ENCODE peak calls at places on chromosomes 5 and 9, in nine cellular contexts. One of them, this sample, is unnamed.

GRCh38 chr9:121505903-121506640 is 6.4 kb upstream of the GGTA1 start:
- DNase-seq in GM13976: no peak
- DNase-seq in lower leg skin: no peak
- DNase-seq in neural crest cell: no peak
- DNase-seq in mammary epithelial cell: no peak
- DNase-seq in Peyer's patch: no peak
- DNase-seq in psoas muscle: no peak
- DNase-seq in PC-9: no peak
- DNase-seq in CD8-positive, alpha-beta T cell: no peak
- DNase-seq in this sample: peak

GRCh38 chr5:85293139-85293785 is 908.6 kb upstream of the EDIL3 start:
- DNase-seq in lower leg skin: no peak
- DNase-seq in GM13976: no peak
- DNase-seq in PC-9: no peak
- DNase-seq in CD8-positive, alpha-beta T cell: no peak
- DNase-seq in neural crest cell: no peak
- DNase-seq in psoas muscle: no peak
- DNase-seq in Peyer's patch: no peak
- DNase-seq in mammary epithelial cell: peak
- DNase-seq in this sample: no peak

GRCh38 chr9:72675586-72675985 is 154.2 kb downstream of the TMC1 start:
- DNase-seq in mammary epithelial cell: peak
- DNase-seq in neural crest cell: no peak
- DNase-seq in psoas muscle: no peak
- DNase-seq in Peyer's patch: no peak
- DNase-seq in lower leg skin: no peak
- DNase-seq in GM13976: no peak
- DNase-seq in CD8-positive, alpha-beta T cell: no peak
- DNase-seq in PC-9: peak
- DNase-seq in this sample: no peak

GRCh38 chr5:113381791-113382190 is 53.0 kb downstream of the TSSK1B start:
- DNase-seq in CD8-positive, alpha-beta T cell: no peak
- DNase-seq in lower leg skin: no peak
- DNase-seq in Peyer's patch: no peak
- DNase-seq in GM13976: no peak
- DNase-seq in mammary epithelial cell: no peak
- DNase-seq in PC-9: no peak
- DNase-seq in psoas muscle: no peak
- DNase-seq in neural crest cell: no peak
- DNase-seq in this sample: no peak

GRCh38 chr9:116318463-116319271 is 165.1 kb downstream of the PAPPA start:
- DNase-seq in mammary epithelial cell: no peak
- DNase-seq in psoas muscle: peak
- DNase-seq in neural crest cell: no peak
- DNase-seq in PC-9: no peak
- DNase-seq in GM13976: no peak
- DNase-seq in CD8-positive, alpha-beta T cell: no peak
- DNase-seq in Peyer's patch: no peak
- DNase-seq in lower leg skin: peak
- DNase-seq in this sample: no peak

GRCh38 chr5:163571755-163572154 is 66.3 kb downstream of the MAT2B start:
- DNase-seq in lower leg skin: no peak
- DNase-seq in mammary epithelial cell: peak
- DNase-seq in psoas muscle: no peak
- DNase-seq in neural crest cell: no peak
- DNase-seq in Peyer's patch: no peak
- DNase-seq in PC-9: peak
- DNase-seq in GM13976: no peak
- DNase-seq in CD8-positive, alpha-beta T cell: no peak
- DNase-seq in this sample: no peak

GRCh38 chr9:125258160-125258559 is 3.5 kb upstream of the GAPVD1 start:
- DNase-seq in lower leg skin: no peak
- DNase-seq in neural crest cell: no peak
- DNase-seq in psoas muscle: no peak
- DNase-seq in PC-9: no peak
- DNase-seq in GM13976: no peak
- DNase-seq in Peyer's patch: no peak
- DNase-seq in CD8-positive, alpha-beta T cell: no peak
- DNase-seq in mammary epithelial cell: no peak
- DNase-seq in this sample: no peak

GRCh38 chr9:3903273-3903672 is 377.5 kb upstream of the RFX3 start:
- DNase-seq in PC-9: no peak
- DNase-seq in CD8-positive, alpha-beta T cell: no peak
- DNase-seq in lower leg skin: no peak
- DNase-seq in neural crest cell: no peak
- DNase-seq in mammary epithelial cell: no peak
- DNase-seq in Peyer's patch: peak
- DNase-seq in GM13976: no peak
- DNase-seq in psoas muscle: no peak
- DNase-seq in this sample: no peak

GRCh38 chr5:150780180-150780692 is 1.7 kb downstream of the SMIM3 start:
- DNase-seq in psoas muscle: peak
- DNase-seq in GM13976: peak
- DNase-seq in neural crest cell: no peak
- DNase-seq in CD8-positive, alpha-beta T cell: no peak
- DNase-seq in PC-9: no peak
- DNase-seq in lower leg skin: no peak
- DNase-seq in mammary epithelial cell: peak
- DNase-seq in Peyer's patch: peak
- DNase-seq in this sample: no peak

GRCh38 chr5:159453209-159453608 is 122.9 kb upstream of the IL12B start:
- DNase-seq in lower leg skin: no peak
- DNase-seq in GM13976: no peak
- DNase-seq in psoas muscle: no peak
- DNase-seq in CD8-positive, alpha-beta T cell: no peak
- DNase-seq in neural crest cell: no peak
- DNase-seq in Peyer's patch: no peak
- DNase-seq in PC-9: no peak
- DNase-seq in mammary epithelial cell: no peak
- DNase-seq in this sample: no peak

GRCh38 chr5:172010278-172010677 is 3.8 kb upstream of the FBXW11 start:
- DNase-seq in neural crest cell: no peak
- DNase-seq in Peyer's patch: no peak
- DNase-seq in PC-9: no peak
- DNase-seq in lower leg skin: no peak
- DNase-seq in CD8-positive, alpha-beta T cell: no peak
- DNase-seq in GM13976: no peak
- DNase-seq in psoas muscle: no peak
- DNase-seq in mammary epithelial cell: peak
- DNase-seq in this sample: no peak

GRCh38 chr5:39100851-39101396 is 26.7 kb upstream of the RICTOR start:
- DNase-seq in GM13976: no peak
- DNase-seq in PC-9: peak
- DNase-seq in neural crest cell: no peak
- DNase-seq in Peyer's patch: no peak
- DNase-seq in mammary epithelial cell: peak
- DNase-seq in CD8-positive, alpha-beta T cell: no peak
- DNase-seq in psoas muscle: no peak
- DNase-seq in lower leg skin: no peak
- DNase-seq in this sample: no peak

GRCh38 chr9:121640076-121640475 is 11.4 kb upstream of the DAB2IP start:
- DNase-seq in CD8-positive, alpha-beta T cell: peak
- DNase-seq in GM13976: peak
- DNase-seq in PC-9: peak
- DNase-seq in Peyer's patch: peak
- DNase-seq in mammary epithelial cell: no peak
- DNase-seq in psoas muscle: peak
- DNase-seq in lower leg skin: no peak
- DNase-seq in neural crest cell: peak
- DNase-seq in this sample: no peak

GRCh38 chr9:112819635-112820496 is 69.3 kb downstream of the SNX30 start:
- DNase-seq in mammary epithelial cell: peak
- DNase-seq in psoas muscle: peak
- DNase-seq in PC-9: peak
- DNase-seq in GM13976: peak
- DNase-seq in lower leg skin: no peak
- DNase-seq in Peyer's patch: no peak
- DNase-seq in CD8-positive, alpha-beta T cell: no peak
- DNase-seq in neural crest cell: peak
- DNase-seq in this sample: no peak

GRCh38 chr9:111913159-111913558 is 16.5 kb downstream of the UGCG start:
- DNase-seq in psoas muscle: no peak
- DNase-seq in lower leg skin: no peak
- DNase-seq in mammary epithelial cell: no peak
- DNase-seq in GM13976: no peak
- DNase-seq in PC-9: no peak
- DNase-seq in CD8-positive, alpha-beta T cell: no peak
- DNase-seq in neural crest cell: no peak
- DNase-seq in Peyer's patch: no peak
- DNase-seq in this sample: no peak

GRCh38 chr5:9348296-9348996 is 197.4 kb downstream of the SEMA5A start:
- DNase-seq in PC-9: no peak
- DNase-seq in CD8-positive, alpha-beta T cell: no peak
- DNase-seq in lower leg skin: no peak
- DNase-seq in Peyer's patch: peak
- DNase-seq in mammary epithelial cell: peak
- DNase-seq in neural crest cell: no peak
- DNase-seq in psoas muscle: no peak
- DNase-seq in GM13976: no peak
- DNase-seq in this sample: no peak

GRCh38 chr9:101388507-101388993 is 3.7 kb upstream of the BAAT start:
- DNase-seq in GM13976: no peak
- DNase-seq in lower leg skin: no peak
- DNase-seq in CD8-positive, alpha-beta T cell: no peak
- DNase-seq in Peyer's patch: no peak
- DNase-seq in psoas muscle: no peak
- DNase-seq in neural crest cell: no peak
- DNase-seq in PC-9: no peak
- DNase-seq in mammary epithelial cell: no peak
- DNase-seq in this sample: no peak
- TF ChIP-seq CTCF in GM13976: no peak
- TF ChIP-seq CTCF in lower leg skin: no peak
- TF ChIP-seq CTCF in CD8-positive, alpha-beta T cell: no peak
- TF ChIP-seq CTCF in Peyer's patch: peak
- TF ChIP-seq CTCF in psoas muscle: no peak
- TF ChIP-seq CTCF in neural crest cell: no peak
- TF ChIP-seq CTCF in PC-9: no peak
- TF ChIP-seq CTCF in mammary epithelial cell: peak
- TF ChIP-seq CTCF in this sample: peak

DNA sequence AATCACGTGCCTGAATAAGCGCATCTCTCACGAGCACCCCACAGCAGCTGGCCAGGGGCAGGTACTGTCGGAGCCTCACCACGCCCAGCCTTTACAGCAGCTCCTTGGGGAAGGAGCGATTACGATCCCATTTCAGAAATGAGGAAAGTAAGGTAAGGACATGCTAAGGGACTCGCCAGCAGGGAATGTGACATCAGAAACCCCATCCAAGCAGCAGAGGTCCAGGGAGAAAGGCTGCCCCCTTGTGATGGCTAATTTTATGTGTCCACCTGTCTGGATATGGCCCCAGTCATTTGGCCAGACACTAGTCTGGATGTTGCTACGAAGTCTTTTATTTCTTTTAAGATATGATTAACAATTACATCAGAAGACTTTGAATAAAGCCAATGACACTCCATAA is 77.3 kb downstream of the UBE2QL1 start:
- DNase-seq in Peyer's patch: no peak
- DNase-seq in CD8-positive, alpha-beta T cell: no peak
- DNase-seq in mammary epithelial cell: no peak
- DNase-seq in lower leg skin: no peak
- DNase-seq in neural crest cell: peak
- DNase-seq in psoas muscle: no peak
- DNase-seq in PC-9: peak
- DNase-seq in GM13976: peak
- DNase-seq in this sample: no peak
- TF ChIP-seq CTCF in Peyer's patch: no peak
- TF ChIP-seq CTCF in CD8-positive, alpha-beta T cell: no peak
- TF ChIP-seq CTCF in mammary epithelial cell: peak
- TF ChIP-seq CTCF in lower leg skin: no peak
- TF ChIP-seq CTCF in neural crest cell: peak
- TF ChIP-seq CTCF in psoas muscle: peak
- TF ChIP-seq CTCF in PC-9: peak
- TF ChIP-seq CTCF in GM13976: peak
- TF ChIP-seq CTCF in this sample: peak

DNA sequence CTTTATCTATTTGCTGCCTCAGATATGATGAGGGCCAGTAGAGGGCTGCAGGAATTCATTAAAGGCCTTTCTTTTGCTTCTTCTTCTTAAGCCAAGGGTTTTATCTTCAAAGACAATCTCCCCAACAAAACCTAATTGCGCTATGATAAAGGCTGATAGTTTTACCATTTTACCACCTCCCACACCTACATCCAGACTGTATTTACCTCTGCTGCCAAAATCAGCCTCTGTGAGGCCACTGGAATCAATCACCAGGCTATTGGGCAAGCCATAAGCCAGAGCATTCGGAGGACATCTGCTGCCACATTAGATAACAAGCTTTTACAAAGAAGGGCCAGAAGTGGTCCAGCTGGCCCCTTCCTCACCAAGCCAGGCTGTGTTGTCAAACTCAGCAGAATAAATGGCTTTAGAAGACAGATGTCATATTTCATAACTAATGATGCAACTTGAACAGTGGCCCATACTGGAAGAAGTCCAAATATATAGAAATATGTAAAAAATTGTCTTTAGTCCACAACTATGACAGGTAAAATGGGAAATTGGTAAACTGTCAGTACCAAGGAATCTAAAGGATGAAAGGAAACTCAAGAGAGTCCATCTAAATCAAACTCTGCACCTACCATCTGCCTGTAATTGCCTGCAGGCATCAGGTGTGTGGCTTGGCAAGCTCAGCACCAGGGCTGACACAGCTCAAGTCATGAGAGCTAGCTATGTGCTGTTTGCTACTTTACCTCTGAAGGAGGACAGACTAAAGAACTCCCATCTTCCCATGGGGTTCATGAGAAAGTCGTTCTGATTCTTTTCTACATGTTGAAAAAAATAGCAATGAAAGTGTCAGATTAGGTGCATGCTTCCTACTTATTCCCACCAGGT is 16.1 kb downstream of the SLC45A2 start:
- DNase-seq in psoas muscle: no peak
- DNase-seq in neural crest cell: no peak
- DNase-seq in Peyer's patch: no peak
- DNase-seq in PC-9: no peak
- DNase-seq in mammary epithelial cell: peak
- DNase-seq in GM13976: no peak
- DNase-seq in CD8-positive, alpha-beta T cell: no peak
- DNase-seq in lower leg skin: no peak
- DNase-seq in this sample: no peak
- TF ChIP-seq CTCF in psoas muscle: no peak
- TF ChIP-seq CTCF in neural crest cell: no peak
- TF ChIP-seq CTCF in Peyer's patch: no peak
- TF ChIP-seq CTCF in PC-9: peak
- TF ChIP-seq CTCF in mammary epithelial cell: no peak
- TF ChIP-seq CTCF in GM13976: no peak
- TF ChIP-seq CTCF in CD8-positive, alpha-beta T cell: no peak
- TF ChIP-seq CTCF in lower leg skin: no peak
- TF ChIP-seq CTCF in this sample: no peak

DNA sequence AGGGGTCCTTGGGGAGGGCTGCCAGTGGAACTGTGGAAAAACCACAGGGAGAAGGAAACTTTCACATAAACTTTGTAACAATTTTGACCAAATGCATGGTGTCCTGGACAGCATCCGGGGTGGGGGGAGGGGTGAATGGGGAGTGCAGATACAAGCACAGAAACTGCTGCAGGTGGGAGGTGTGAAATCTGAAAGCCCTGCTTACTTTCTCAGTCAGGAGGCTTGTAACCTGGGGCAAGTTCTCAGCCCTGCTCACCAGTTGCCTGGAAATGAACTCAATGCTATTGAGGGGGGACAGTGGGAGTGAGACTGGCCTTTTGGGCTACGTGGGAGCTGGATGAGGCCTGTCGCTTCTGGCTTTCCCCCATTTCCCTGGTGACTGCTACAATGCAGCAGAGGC is 694.5 kb upstream of the ZNF608 start:
- DNase-seq in Peyer's patch: no peak
- DNase-seq in neural crest cell: no peak
- DNase-seq in GM13976: no peak
- DNase-seq in PC-9: no peak
- DNase-seq in mammary epithelial cell: no peak
- DNase-seq in lower leg skin: no peak
- DNase-seq in CD8-positive, alpha-beta T cell: no peak
- DNase-seq in psoas muscle: no peak
- DNase-seq in this sample: no peak
- TF ChIP-seq CTCF in Peyer's patch: no peak
- TF ChIP-seq CTCF in neural crest cell: no peak
- TF ChIP-seq CTCF in GM13976: no peak
- TF ChIP-seq CTCF in PC-9: no peak
- TF ChIP-seq CTCF in mammary epithelial cell: no peak
- TF ChIP-seq CTCF in lower leg skin: no peak
- TF ChIP-seq CTCF in CD8-positive, alpha-beta T cell: no peak
- TF ChIP-seq CTCF in psoas muscle: no peak
- TF ChIP-seq CTCF in this sample: no peak

This sample was measured in chondrocyte.